ENCODE peak calls at places on chromosomes 1 and 21, in nine cellular contexts. X is GM23248; E is Panc1; O is SK-N-SH; J is esophagus squamous epithelium; P is CD4-positive, alpha-beta memory T cell; L is left ventricle myocardium inferior; B is kidney; U is breast epithelium. G is an unnamed sample. For H3K36me3, the result is how much of the 10 kb centered on the place peaks cover.

GRCh38 chr1:26608895-26609294 is 79.3 kb downstream of the RPS6KA1 start:
- DNase-seq in X (no peak), E (no peak), O (no peak), J (no peak), P (no peak), L (no peak), B (no peak), U (no peak), G (no peak)

GRCh38 chr1:158153179-158153578 is 27.5 kb upstream of the CD1D start:
- DNase-seq in X (peak), E (no peak), O (no peak), J (no peak), P (no peak), L (no peak), B (no peak), U (no peak), G (no peak)

GRCh38 chr1:219441884-219442283 is 171.0 kb downstream of the ZC3H11B start:
- DNase-seq in X (no peak), E (no peak), O (no peak), J (no peak), P (no peak), L (no peak), B (no peak), U (no peak), G (no peak)

GRCh38 chr1:22290611-22291010 is 147.7 kb upstream of the WNT4 start:
- DNase-seq in X (no peak), E (no peak), O (no peak), J (no peak), P (no peak), L (no peak), B (peak), U (peak), G (no peak)

GRCh38 chr1:38746413-38746812 is 113.2 kb downstream of the RRAGC start:
- DNase-seq in X (no peak), E (no peak), O (no peak), J (no peak), P (no peak), L (peak), B (peak), U (no peak), G (no peak)

GRCh38 chr1:240385985-240386978 is 225.7 kb downstream of the GREM2 start:
- DNase-seq in X (peak), E (no peak), O (no peak), J (no peak), P (no peak), L (no peak), B (no peak), U (no peak), G (no peak)

GRCh38 chr1:210822897-210823296 is 311.1 kb downstream of the KCNH1 start:
- DNase-seq in X (no peak), E (no peak), O (no peak), J (no peak), P (no peak), L (no peak), B (no peak), U (no peak), G (no peak)

GRCh38 chr1:164783778-164784555 is 225.0 kb downstream of the PBX1 start:
- DNase-seq in X (no peak), E (no peak), O (no peak), J (no peak), P (no peak), L (peak), B (no peak), U (no peak), G (no peak)

GRCh38 chr1:209454340-209455014 is 129.0 kb upstream of the CAMK1G start:
- DNase-seq in X (no peak), E (no peak), O (no peak), J (no peak), P (no peak), L (no peak), B (no peak), U (no peak), G (no peak)

DNA sequence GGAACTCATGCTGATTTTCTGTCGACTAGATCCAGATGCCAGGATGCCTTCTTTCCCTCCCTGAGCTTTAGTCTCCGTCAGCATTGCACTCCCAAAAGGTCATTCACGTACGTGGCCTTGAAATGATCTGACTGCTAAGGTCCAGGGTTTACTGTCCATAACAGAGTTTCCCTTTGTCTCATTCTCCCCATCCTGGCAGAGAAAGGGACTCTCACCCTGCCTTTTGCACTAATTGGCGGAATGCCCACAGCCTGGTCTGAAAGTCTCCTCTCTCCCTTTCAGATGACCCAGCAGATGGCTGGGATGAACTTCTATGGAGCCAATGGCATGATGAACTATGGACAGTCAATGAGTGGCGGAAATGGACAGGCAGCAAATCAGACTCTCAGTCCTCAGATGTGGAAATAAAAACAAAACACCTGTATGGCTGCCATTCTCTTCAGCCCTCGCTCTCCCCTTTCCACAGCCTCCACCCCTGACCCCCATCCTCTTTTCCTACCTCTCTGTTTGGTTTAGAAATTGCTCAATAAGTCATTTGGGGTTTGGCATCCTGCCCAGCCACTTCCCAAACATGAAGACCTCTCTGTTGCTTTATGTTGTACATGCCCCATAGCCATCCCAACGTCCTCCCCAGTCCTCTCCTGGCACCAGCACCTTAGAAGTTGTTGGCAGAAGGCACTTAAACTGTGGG is 28.4 kb upstream of the ZFP69B start:
- DNase-seq in X (no peak), E (no peak), O (no peak), J (no peak), P (no peak), L (no peak), B (no peak), U (no peak), G (no peak)
- H3K27ac ChIP-seq in X (no peak), E (no peak), O (no peak), J (no peak), P (no peak), L (peak), B (no peak), U (no peak), G (no peak)

GRCh38 chr1:11207898-11208611 is 18.9 kb downstream of the ANGPTL7 start:
- DNase-seq in X (peak), E (no peak), O (no peak), J (no peak), P (no peak), L (peak), B (no peak), U (no peak), G (no peak)

GRCh38 chr1:11211925-11212587 is 22.9 kb downstream of the ANGPTL7 start:
- DNase-seq in X (no peak), E (no peak), O (no peak), J (no peak), P (no peak), L (no peak), B (no peak), U (no peak), G (no peak)

GRCh38 chr1:11215018-11216005 is 26.2 kb downstream of the ANGPTL7 start:
- DNase-seq in X (no peak), E (no peak), O (no peak), J (no peak), P (no peak), L (no peak), B (no peak), U (no peak), G (no peak)

GRCh38 chr1:11216074-11216473 is 26.9 kb downstream of the ANGPTL7 start:
- DNase-seq in X (no peak), E (no peak), O (no peak), J (no peak), P (no peak), L (no peak), B (no peak), U (no peak), G (no peak)

DNA sequence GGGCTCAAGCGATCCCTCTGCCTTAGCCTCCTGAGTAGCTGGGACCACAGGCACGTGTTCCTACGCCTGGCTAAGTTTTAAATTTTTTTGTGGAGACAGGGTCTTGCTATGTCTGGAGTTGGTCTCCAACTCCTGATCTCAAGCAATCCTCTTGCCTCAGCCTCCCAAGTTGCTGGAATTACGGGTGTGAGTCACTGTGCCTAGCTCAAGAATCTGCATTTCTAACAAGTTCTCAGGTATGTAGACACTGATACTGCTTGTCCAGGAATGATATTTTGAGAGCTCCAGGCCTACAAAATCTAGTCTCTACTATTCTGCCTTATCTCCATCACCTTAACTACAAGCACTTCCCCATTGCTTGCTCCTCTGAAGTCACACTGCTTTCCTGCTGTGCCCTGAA is 22.3 kb downstream of the ANGPTL7 start:
- DNase-seq in X (no peak), E (no peak), O (no peak), J (no peak), P (no peak), L (no peak), B (no peak), U (no peak), G (no peak)
- H3K36me3 ChIP-seq in X (under half), E (under half), O (half or more), J (under half), P (half or more), L (half or more), B (half or more), U (under half), G (half or more)

GRCh38 chr21:45072166-45072962 is 2.0 kb upstream of the ADARB1 start:
- DNase-seq in X (no peak), E (no peak), O (no peak), J (no peak), P (no peak), L (no peak), B (no peak), U (peak), G (no peak)

GRCh38 chr21:45074048-45074817 is at the start of gene ADARB1:
- DNase-seq in X (peak), E (no peak), O (peak), J (no peak), P (no peak), L (peak), B (peak), U (peak), G (no peak)

GRCh38 chr21:45073301-45074047 is 906 bp upstream of the ADARB1 start:
- DNase-seq in X (no peak), E (no peak), O (peak), J (no peak), P (no peak), L (no peak), B (peak), U (peak), G (no peak)

GRCh38 chr21:45071396-45072165 is 2.8 kb upstream of the ADARB1 start:
- DNase-seq in X (no peak), E (no peak), O (no peak), J (no peak), P (no peak), L (no peak), B (no peak), U (peak), G (no peak)

DNA sequence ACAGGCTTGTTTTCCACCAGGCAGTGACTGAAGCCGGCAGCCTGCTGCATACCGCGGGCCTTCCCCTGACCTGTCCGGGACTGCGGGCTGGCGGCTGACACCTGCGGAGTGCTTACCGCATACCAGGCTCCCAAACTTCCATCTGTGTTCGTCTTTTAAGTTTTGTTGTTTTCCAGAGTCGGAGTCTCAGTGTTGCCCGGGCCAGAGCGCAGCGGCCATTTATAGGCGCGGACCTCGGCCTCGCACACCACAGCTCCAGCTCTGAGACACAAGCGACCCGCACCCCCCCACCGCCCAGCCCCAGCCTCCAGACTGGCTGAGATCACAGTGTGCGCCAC is 1.4 kb upstream of the ADARB1 start:
- DNase-seq in X (no peak), E (no peak), O (no peak), J (no peak), P (no peak), L (no peak), B (no peak), U (peak), G (no peak)
- H3K27ac ChIP-seq in X (no peak), E (no peak), O (no peak), J (no peak), P (no peak), L (no peak), B (no peak), U (no peak), G (no peak)

DNA sequence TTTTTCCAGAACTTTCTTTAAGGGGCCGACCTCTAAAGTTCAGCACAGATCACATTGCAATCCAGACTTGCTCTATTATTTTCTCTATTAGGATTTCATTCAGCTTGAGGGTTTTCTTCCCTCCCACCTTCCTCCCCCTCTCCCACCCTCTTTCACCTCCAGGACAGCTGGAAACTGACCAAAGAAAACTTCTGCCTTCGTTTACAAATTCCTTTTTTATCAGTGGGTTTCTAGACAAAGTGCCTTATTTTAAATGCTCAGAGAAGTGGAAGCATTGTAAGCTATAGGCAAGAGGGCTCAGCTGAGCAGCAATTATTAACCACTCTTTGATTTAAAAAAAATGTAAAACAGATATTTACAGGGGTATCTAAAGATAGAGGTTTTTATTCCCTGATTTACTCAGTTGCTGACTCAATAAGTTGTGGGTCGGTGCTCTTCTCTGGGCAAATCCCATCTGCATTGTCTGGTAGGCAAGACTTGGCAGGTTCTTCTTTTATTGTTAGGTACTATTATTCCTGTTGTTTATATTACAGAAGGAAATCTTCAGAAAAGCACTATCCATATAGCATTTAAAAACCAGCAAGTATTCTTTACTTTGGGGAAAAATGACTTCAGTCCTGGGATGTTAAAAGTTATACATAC is 277.0 kb upstream of the C1orf105 start:
- DNase-seq in X (peak), E (no peak), O (no peak), J (no peak), P (no peak), L (no peak), B (no peak), U (no peak), G (no peak)
- H3K36me3 ChIP-seq in X (under half), E (under half), O (under half), J (under half), P (under half), L (under half), B (under half), U (under half), G (under half)

DNA sequence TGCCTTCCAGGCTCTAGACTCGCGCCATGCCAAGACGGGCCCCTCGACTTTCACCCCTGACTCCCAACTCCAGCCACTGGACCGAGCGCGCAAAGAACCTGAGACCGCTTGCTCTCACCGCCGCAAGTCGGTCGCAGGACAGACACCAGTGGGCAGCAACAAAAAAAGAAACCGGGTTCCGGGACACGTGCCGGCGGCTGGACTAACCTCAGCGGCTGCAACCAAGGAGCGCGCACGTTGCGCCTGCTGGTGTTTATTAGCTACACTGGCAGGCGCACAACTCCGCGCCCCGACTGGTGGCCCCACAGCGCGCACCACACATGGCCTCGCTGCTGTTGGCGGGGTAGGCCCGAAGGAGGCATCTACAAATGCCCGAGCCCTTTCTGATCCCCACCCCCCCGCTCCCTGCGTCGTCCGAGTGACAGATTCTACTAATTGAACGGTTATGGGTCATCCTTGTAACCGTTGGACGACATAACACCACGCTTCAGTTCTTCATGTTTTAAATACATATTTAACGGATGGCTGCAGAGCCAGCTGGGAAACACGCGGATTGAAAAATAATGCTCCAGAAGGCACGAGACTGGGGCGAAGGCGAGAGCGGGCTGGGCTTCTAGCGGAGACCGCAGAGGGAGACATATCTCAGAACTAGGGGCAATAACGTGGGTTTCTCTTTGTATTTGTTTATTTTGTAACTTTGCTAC is 2.0 kb upstream of the OLIG2 start:
- DNase-seq in X (no peak), E (no peak), O (peak), J (no peak), P (no peak), L (no peak), B (no peak), U (no peak), G (no peak)
- H3K27ac ChIP-seq in X (no peak), E (no peak), O (no peak), J (no peak), P (no peak), L (no peak), B (no peak), U (no peak), G (no peak)

GRCh38 chr1:1551524-1552262 is 11.3 kb upstream of the TMEM240 start:
- DNase-seq in X (no peak), E (no peak), O (no peak), J (no peak), P (no peak), L (no peak), B (no peak), U (no peak), G (no peak)

GRCh38 chr1:1550087-1550486 is 9.7 kb upstream of the TMEM240 start:
- DNase-seq in X (no peak), E (no peak), O (no peak), J (no peak), P (no peak), L (no peak), B (no peak), U (no peak), G (no peak)

GRCh38 chr1:1550591-1551432 is 10.4 kb upstream of the TMEM240 start:
- DNase-seq in X (peak), E (no peak), O (peak), J (no peak), P (no peak), L (no peak), B (no peak), U (no peak), G (peak)

GRCh38 chr1:1553821-1554494 is 13.5 kb upstream of the TMEM240 start:
- DNase-seq in X (no peak), E (no peak), O (no peak), J (no peak), P (no peak), L (no peak), B (no peak), U (no peak), G (no peak)

DNA sequence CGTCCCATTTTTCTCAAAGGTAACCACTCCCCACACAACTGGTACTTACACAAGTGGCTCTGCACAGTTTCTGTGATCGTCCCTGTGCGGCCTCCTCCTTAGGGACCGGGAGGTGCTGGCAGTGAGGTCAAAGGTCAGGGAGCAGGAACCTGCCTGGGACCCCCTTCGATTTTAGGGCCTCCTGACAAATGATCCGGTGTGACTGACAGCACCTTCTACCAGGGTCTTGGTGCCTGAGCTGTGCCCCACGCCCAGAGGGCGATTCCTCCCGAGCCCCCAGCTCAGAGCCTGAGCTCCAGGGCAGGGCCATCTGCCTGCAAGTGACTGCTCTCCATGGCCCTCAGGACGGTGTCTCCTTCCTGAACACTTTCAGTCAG is 11.8 kb upstream of the TMEM240 start:
- DNase-seq in X (no peak), E (no peak), O (no peak), J (no peak), P (no peak), L (no peak), B (no peak), U (no peak), G (no peak)
- H3K36me3 ChIP-seq in X (under half), E (under half), O (under half), J (under half), P (under half), L (under half), B (under half), U (under half), G (under half)

GRCh38 chr1:206573772-206574161 is 38.5 kb downstream of the EIF2D start:
- DNase-seq in X (no peak), E (no peak), O (no peak), J (no peak), P (no peak), L (no peak), B (no peak), U (no peak), G (no peak)

GRCh38 chr1:206575894-206576737 is 36.1 kb downstream of the EIF2D start:
- DNase-seq in X (peak), E (no peak), O (no peak), J (no peak), P (no peak), L (no peak), B (no peak), U (no peak), G (no peak)

GRCh38 chr1:206572835-206573771 is 39.2 kb downstream of the EIF2D start:
- DNase-seq in X (no peak), E (no peak), O (no peak), J (no peak), P (no peak), L (no peak), B (no peak), U (no peak), G (no peak)

GRCh38 chr1:206578115-206578935 is 33.9 kb downstream of the EIF2D start:
- DNase-seq in X (peak), E (no peak), O (no peak), J (no peak), P (peak), L (no peak), B (no peak), U (no peak), G (no peak)

DNA sequence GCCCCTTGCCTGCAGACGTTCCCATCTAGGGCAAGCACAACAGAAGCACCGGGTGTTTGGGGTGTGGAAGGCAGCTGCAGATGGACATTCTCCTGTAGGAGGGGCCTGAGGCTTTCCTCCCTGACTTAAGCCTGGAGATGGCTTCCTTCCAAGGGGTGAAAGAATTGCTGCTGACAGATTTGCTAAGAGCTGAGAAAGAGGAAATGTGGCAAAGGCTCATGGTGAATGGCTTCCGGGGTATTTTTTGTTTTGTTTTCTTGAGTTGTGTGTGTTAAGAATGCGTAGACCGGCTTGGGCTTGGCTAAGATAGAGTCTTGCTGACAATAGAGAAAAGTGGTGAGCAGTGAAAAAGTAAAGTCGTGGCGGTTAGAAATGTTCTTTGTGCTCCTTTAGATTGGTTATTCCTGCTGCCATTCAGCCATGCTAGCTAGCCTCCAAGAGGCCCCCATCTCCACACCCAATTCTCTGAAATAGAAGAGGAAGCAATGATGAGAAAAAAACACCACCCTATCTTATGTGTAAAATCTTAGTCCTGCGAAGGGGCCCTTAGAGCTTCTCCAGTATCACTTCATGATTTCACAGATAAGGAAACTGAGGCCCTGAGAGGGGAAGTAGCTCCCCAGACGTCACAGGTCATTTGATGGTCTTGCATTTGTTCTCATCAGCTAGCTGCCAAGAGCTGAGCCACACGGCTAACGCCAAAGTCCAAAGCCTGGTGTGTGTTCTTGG is 36.9 kb downstream of the EIF2D start:
- DNase-seq in X (peak), E (no peak), O (no peak), J (no peak), P (peak), L (peak), B (no peak), U (no peak), G (no peak)
- H3K27ac ChIP-seq in X (no peak), E (no peak), O (no peak), J (peak), P (peak), L (peak), B (no peak), U (peak), G (no peak)